ENCODE peak calls at places on chromosomes 13 and 19, in four cellular contexts. One of them, this sample, is unnamed.

GRCh38 chr19:46950526-46951235 is 69.0 kb upstream of the NPAS1 start:
- DNase-seq in Kasumi-1: no peak
- DNase-seq in adrenal gland: no peak
- DNase-seq in naive thymus-derived CD8-positive, alpha-beta T cell: no peak
- DNase-seq in this sample: no peak

GRCh38 chr13:112465251-112466131 is 89.3 kb downstream of the SPACA7 start:
- DNase-seq in adrenal gland: no peak
- DNase-seq in Kasumi-1: no peak
- DNase-seq in naive thymus-derived CD8-positive, alpha-beta T cell: no peak
- DNase-seq in this sample: no peak

GRCh38 chr13:24851546-24851945 is 87.6 kb downstream of the RNF17 start:
- DNase-seq in naive thymus-derived CD8-positive, alpha-beta T cell: no peak
- DNase-seq in adrenal gland: no peak
- DNase-seq in Kasumi-1: no peak
- DNase-seq in this sample: no peak

GRCh38 chr13:39618546-39618945 is 15.6 kb upstream of the LHFPL6 start:
- DNase-seq in Kasumi-1: no peak
- DNase-seq in adrenal gland: no peak
- DNase-seq in naive thymus-derived CD8-positive, alpha-beta T cell: no peak
- DNase-seq in this sample: no peak

GRCh38 chr13:40583738-40584137 is 82.7 kb downstream of the FOXO1 start:
- DNase-seq in Kasumi-1: no peak
- DNase-seq in adrenal gland: no peak
- DNase-seq in naive thymus-derived CD8-positive, alpha-beta T cell: no peak
- DNase-seq in this sample: no peak

GRCh38 chr19:19170053-19170945 is at the start of gene MEF2B:
- DNase-seq in Kasumi-1: no peak
- DNase-seq in adrenal gland: peak; percentile 87
- DNase-seq in naive thymus-derived CD8-positive, alpha-beta T cell: peak; percentile 59
- DNase-seq in this sample: no peak

GRCh38 chr13:37173214-37173613 is 67.8 kb upstream of the CSNK1A1L start:
- DNase-seq in naive thymus-derived CD8-positive, alpha-beta T cell: no peak
- DNase-seq in adrenal gland: no peak
- DNase-seq in Kasumi-1: no peak
- DNase-seq in this sample: no peak

GRCh38 chr13:38518328-38518727 is 168.5 kb upstream of the FREM2 start:
- DNase-seq in adrenal gland: no peak
- DNase-seq in Kasumi-1: no peak
- DNase-seq in naive thymus-derived CD8-positive, alpha-beta T cell: no peak
- DNase-seq in this sample: no peak

GRCh38 chr19:30865481-30865880 is 483.8 kb downstream of the TSHZ3 start:
- DNase-seq in Kasumi-1: no peak
- DNase-seq in adrenal gland: peak; percentile 33
- DNase-seq in naive thymus-derived CD8-positive, alpha-beta T cell: no peak
- DNase-seq in this sample: no peak

GRCh38 chr19:57830071-57830602 is at the start of gene ZNF587B:
- DNase-seq in naive thymus-derived CD8-positive, alpha-beta T cell: peak; percentile 19
- DNase-seq in adrenal gland: peak; percentile 90
- DNase-seq in Kasumi-1: no peak
- DNase-seq in this sample: no peak

GRCh38 chr13:111046590-111047141 is 68.4 kb upstream of the ARHGEF7 start:
- DNase-seq in Kasumi-1: peak; percentile 24
- DNase-seq in adrenal gland: no peak
- DNase-seq in naive thymus-derived CD8-positive, alpha-beta T cell: no peak
- DNase-seq in this sample: no peak

GRCh38 chr13:77789386-77789785 is 91.9 kb downstream of the SLAIN1 start:
- DNase-seq in adrenal gland: no peak
- DNase-seq in Kasumi-1: peak; percentile 66
- DNase-seq in naive thymus-derived CD8-positive, alpha-beta T cell: no peak
- DNase-seq in this sample: peak; percentile 17

GRCh38 chr13:66424417-66424816 is 805.7 kb downstream of the PCDH9 start:
- DNase-seq in Kasumi-1: no peak
- DNase-seq in naive thymus-derived CD8-positive, alpha-beta T cell: no peak
- DNase-seq in adrenal gland: no peak
- DNase-seq in this sample: no peak

GRCh38 chr13:93146584-93147292 is 79.9 kb upstream of the GPC6 start:
- DNase-seq in adrenal gland: no peak
- DNase-seq in Kasumi-1: peak; percentile 13
- DNase-seq in naive thymus-derived CD8-positive, alpha-beta T cell: no peak
- DNase-seq in this sample: peak; percentile 13